ENCODE peak calls at places on chromosomes 4 and X, in seven cellular contexts. H, F, Q, S, N, I and L are unnamed samples.

GRCh38 chrX:39261446-39262147 is 460.3 kb downstream of the MID1IP1 start:
- DNase-seq in F (no peak), Q (no peak), S (no peak), H (peak), N (no peak), I (no peak), L (peak)

GRCh38 chrX:40411350-40412111 is 169.2 kb upstream of the ATP6AP2 start:
- DNase-seq in S (no peak), Q (no peak), F (no peak), I (no peak), N (no peak), H (no peak), L (no peak)

GRCh38 chr4:48315728-48316630 is 25.4 kb upstream of the SLAIN2 start:
- DNase-seq in F (no peak), H (no peak), N (no peak), I (no peak), S (peak), Q (no peak), L (no peak)

GRCh38 chrX:152892499-152892898 is 5.4 kb upstream of the ZNF185 start:
- DNase-seq in I (no peak), H (no peak), Q (no peak), N (no peak), F (no peak), S (no peak), L (no peak)

GRCh38 chr4:69568787-69569186 is 70.7 kb downstream of the UGT2A2 start:
- DNase-seq in H (no peak), S (no peak), I (no peak), Q (no peak), N (no peak), F (no peak), L (no peak)

GRCh38 chr4:156615066-156615514 is 356.5 kb downstream of the PDGFC start:
- DNase-seq in S (no peak), N (no peak), H (no peak), F (no peak), Q (no peak), I (peak), L (no peak)

GRCh38 chr4:101265816-101266172 is 81.5 kb downstream of the PPP3CA start:
- DNase-seq in N (no peak), S (no peak), Q (no peak), H (no peak), F (no peak), I (no peak), L (no peak)

GRCh38 chr4:84530871-84531270 is 31.8 kb upstream of the NKX6-1 start:
- DNase-seq in H (no peak), Q (no peak), F (no peak), I (no peak), N (no peak), S (no peak), L (no peak)

GRCh38 chr4:99815597-99816011 is 1.0 kb upstream of the DAPP1 start:
- DNase-seq in F (no peak), S (no peak), Q (peak), I (no peak), N (no peak), H (no peak), L (no peak)

GRCh38 chr4:10079951-10080873 is 36.4 kb downstream of the WDR1 start:
- DNase-seq in I (no peak), F (no peak), N (no peak), Q (peak), H (no peak), S (no peak), L (peak)

GRCh38 chr4:146308951-146309350 is 94.6 kb downstream of the REELD1 start:
- DNase-seq in S (no peak), I (no peak), N (no peak), F (no peak), H (no peak), Q (no peak), L (no peak)

GRCh38 chr4:187232796-187233195 is 509.1 kb upstream of the FAT1 start:
- DNase-seq in H (no peak), I (no peak), S (no peak), F (no peak), Q (no peak), N (no peak), L (no peak)

GRCh38 chr4:105112274-105112673 is 34.4 kb upstream of the TET2 start:
- DNase-seq in S (no peak), I (no peak), Q (no peak), F (no peak), N (no peak), H (no peak), L (no peak)

GRCh38 chr4:149896428-149896827 is 80.8 kb upstream of the IQCM start:
- DNase-seq in Q (no peak), I (no peak), S (no peak), N (no peak), F (no peak), H (no peak), L (no peak)

GRCh38 chr4:3387943-3388348 is 53.8 kb upstream of the HGFAC start:
- DNase-seq in N (no peak), Q (peak), H (peak), I (no peak), F (no peak), S (no peak), L (peak)

GRCh38 chr4:19823781-19824180 is 427.9 kb upstream of the SLIT2 start:
- DNase-seq in N (no peak), I (no peak), S (no peak), H (no peak), Q (no peak), F (no peak), L (no peak)

GRCh38 chr4:186570193-186570996 is 15.0 kb upstream of the MTNR1A start:
- DNase-seq in S (no peak), N (no peak), Q (no peak), H (peak), F (no peak), I (peak), L (no peak)

GRCh38 chrX:19840899-19841648 is 46.3 kb downstream of the SH3KBP1 start:
- DNase-seq in N (peak), S (no peak), H (no peak), I (no peak), Q (no peak), F (peak), L (no peak)